ENCODE peak calls at places on chromosome 13, in four cellular contexts. S is stimulated activated CD4-positive, alpha-beta T cell treated with anti-CD3 and anti-CD28 coated beads, Interleukin-1b, Interleukin-23, amount 100 ng/mL, for 24 hours; C is nephron progenitor cell; G is naive thymus-derived CD8-positive, alpha-beta T cell. L is an unnamed sample.
A peak's percentile ranks its signal among the peaks of the same experiment; 100 is the strongest.

GRCh38 chr13:108643646-108644353 is 14.4 kb downstream of the MYO16 start:
- DNase-seq in G (no peak), S (no peak), C (no peak), L (no peak)

GRCh38 chr13:91361755-91362271 is 14.3 kb downstream of the MIR17HG start:
- DNase-seq in S (no peak), C (no peak), G (no peak), L (no peak)

GRCh38 chr13:44352671-44353070 is 21.0 kb upstream of the SERP2 start:
- DNase-seq in C (no peak), S (no peak), G (no peak), L (no peak)

GRCh38 chr13:20006206-20006605 is 47.7 kb downstream of the ZMYM2 start:
- DNase-seq in S (no peak), G (no peak), C (no peak), L (peak; percentile 46)

GRCh38 chr13:83150616-83151307 is 731.5 kb downstream of the SLITRK1 start:
- DNase-seq in S (no peak), C (no peak), G (no peak), L (peak; percentile 1)

GRCh38 chr13:101751488-101751887 is 299.0 kb downstream of the ITGBL1 start:
- DNase-seq in S (no peak), G (no peak), C (no peak), L (peak; percentile 99)

GRCh38 chr13:44437356-44438233 is 64.0 kb downstream of the SERP2 start:
- DNase-seq in G (no peak), C (no peak), S (no peak), L (peak; percentile 49)

GRCh38 chr13:83325454-83325853 is 556.8 kb downstream of the SLITRK1 start:
- DNase-seq in C (no peak), G (no peak), S (no peak), L (no peak)

GRCh38 chr13:40230833-40231266 is 435.6 kb downstream of the FOXO1 start:
- DNase-seq in G (no peak), C (no peak), S (no peak), L (peak; percentile 88)

GRCh38 chr13:63551731-63552130 is 2136.1 kb upstream of the PCDH20 start:
- DNase-seq in G (no peak), C (no peak), S (no peak), L (no peak)

GRCh38 chr13:106649495-106649894 is 81.6 kb upstream of the ARGLU1 start:
- DNase-seq in S (no peak), G (no peak), C (no peak), L (peak; percentile 16)

GRCh38 chr13:111907341-111907880 is 159.5 kb upstream of the SOX1 start:
- DNase-seq in S (no peak), C (no peak), G (no peak), L (no peak)

GRCh38 chr13:49265822-49266221 is 18.1 kb downstream of the CDADC1 start:
- DNase-seq in G (no peak), C (no peak), S (no peak), L (peak; percentile 74)

GRCh38 chr13:99949657-99950413 is 21.7 kb downstream of the ZIC5 start:
- DNase-seq in C (peak; percentile 44), G (no peak), S (no peak), L (no peak)

GRCh38 chr13:94550030-94550738 is 45.8 kb downstream of the TGDS start:
- DNase-seq in G (no peak), S (no peak), C (no peak), L (peak; percentile 58)

GRCh38 chr13:89827552-89827951 is 1519.9 kb upstream of the MIR17HG start:
- DNase-seq in S (no peak), G (no peak), C (no peak), L (no peak)

GRCh38 chr13:24632382-24633121 is 47.7 kb upstream of the ATP12A start:
- DNase-seq in G (no peak), C (no peak), S (no peak), L (no peak)

GRCh38 chr13:34347784-34348573 is 530.0 kb downstream of the RFC3 start:
- DNase-seq in S (no peak), G (no peak), C (no peak), L (no peak)

GRCh38 chr13:44903596-44903995 is 85.7 kb downstream of the NUFIP1 start:
- DNase-seq in C (no peak), S (no peak), G (no peak), L (peak; percentile 90)

GRCh38 chr13:48507024-48507423 is 25.9 kb downstream of the RCBTB2 start:
- DNase-seq in S (no peak), C (no peak), G (no peak), L (no peak)

GRCh38 chr13:73542446-73542845 is 483.6 kb downstream of the KLF5 start:
- DNase-seq in S (no peak), C (no peak), G (no peak), L (no peak)

GRCh38 chr13:112204376-112204775 is 137.4 kb downstream of the SOX1 start:
- DNase-seq in G (no peak), C (no peak), S (no peak), L (no peak)

GRCh38 chr13:42497798-42498197 is 76.2 kb upstream of the TNFSF11 start:
- DNase-seq in C (no peak), G (no peak), S (no peak), L (peak; percentile 87)

GRCh38 chr13:93709511-93710244 is 483.1 kb downstream of the GPC6 start:
- DNase-seq in C (no peak), G (no peak), S (no peak), L (no peak)

GRCh38 chr13:60583911-60584753 is 187.1 kb downstream of the TDRD3 start:
- DNase-seq in S (no peak), G (no peak), C (no peak), L (peak; percentile 74)

GRCh38 chr13:31261241-31261640 is 61.5 kb downstream of the B3GLCT start:
- DNase-seq in C (no peak), G (no peak), S (no peak), L (no peak)

GRCh38 chr13:48078251-48078656 is 16.6 kb downstream of the MED4 start:
- DNase-seq in C (no peak), S (no peak), G (peak; percentile 17), L (peak; percentile 15)

GRCh38 chr13:20869540-20869939 is 33.0 kb downstream of the XPO4 start:
- DNase-seq in G (no peak), C (no peak), S (no peak), L (peak; percentile 16)

GRCh38 chr13:50208826-50209335 is 193.6 kb downstream of the KCNRG start:
- DNase-seq in S (no peak), C (peak; percentile 58), G (no peak), L (peak; percentile 90)

GRCh38 chr13:51534075-51534817 is 50.0 kb upstream of the WDFY2 start:
- DNase-seq in G (peak; percentile 22), C (no peak), S (no peak), L (no peak)

GRCh38 chr13:21852043-21852442 is 181.2 kb downstream of the FGF9 start:
- DNase-seq in G (no peak), C (no peak), S (no peak), L (peak; percentile 15)

GRCh38 chr13:73673931-73674330 is 460.3 kb downstream of the KLF12 start:
- DNase-seq in G (no peak), C (no peak), S (no peak), L (no peak)

GRCh38 chr13:45466359-45466758 is 1.6 kb downstream of the COG3 start:
- DNase-seq in C (no peak), S (no peak), G (no peak), L (no peak)

L was measured in amniotic epithelial cell.